ENCODE peak calls at places on chromosomes 16 and 17, in seven cellular contexts. One of them, this sample, is unnamed.

GRCh38 chr16:85275533-85276249 is 163.4 kb upstream of the CIBAR2 start:
- DNase-seq in A549: peak; percentile 86
- DNase-seq in A673: peak; percentile 74
- DNase-seq in PC-3: peak; percentile 59
- DNase-seq in OCI-LY7: peak; percentile 80
- DNase-seq in skeletal muscle cell: no peak
- DNase-seq in tibial nerve: peak; percentile 59
- DNase-seq in this sample: no peak

GRCh38 chr16:65621640-65622039 is 499.8 kb upstream of the CDH11 start:
- DNase-seq in A549: no peak
- DNase-seq in A673: no peak
- DNase-seq in PC-3: peak; percentile 4
- DNase-seq in OCI-LY7: peak; percentile 15
- DNase-seq in skeletal muscle cell: no peak
- DNase-seq in tibial nerve: no peak
- DNase-seq in this sample: no peak

GRCh38 chr17:45234641-45235040 is 13.0 kb downstream of the FMNL1 start:
- DNase-seq in A549: no peak
- DNase-seq in A673: no peak
- DNase-seq in PC-3: peak; percentile 45
- DNase-seq in OCI-LY7: peak; percentile 76
- DNase-seq in skeletal muscle cell: no peak
- DNase-seq in tibial nerve: no peak
- DNase-seq in this sample: no peak

GRCh38 chr16:70540994-70541393 is 17.4 kb downstream of the SF3B3 start:
- DNase-seq in A549: no peak
- DNase-seq in A673: no peak
- DNase-seq in PC-3: no peak
- DNase-seq in OCI-LY7: no peak
- DNase-seq in skeletal muscle cell: no peak
- DNase-seq in tibial nerve: no peak
- DNase-seq in this sample: no peak

GRCh38 chr17:72338847-72339790 is 218.3 kb downstream of the SOX9 start:
- DNase-seq in A549: peak; percentile 53
- DNase-seq in A673: peak; percentile 88
- DNase-seq in PC-3: peak; percentile 97
- DNase-seq in OCI-LY7: no peak
- DNase-seq in skeletal muscle cell: peak; percentile 70
- DNase-seq in tibial nerve: no peak
- DNase-seq in this sample: peak; percentile 83

GRCh38 chr16:57875347-57875746 is 73.1 kb upstream of the KIFC3 start:
- DNase-seq in A549: no peak
- DNase-seq in A673: no peak
- DNase-seq in PC-3: no peak
- DNase-seq in OCI-LY7: no peak
- DNase-seq in skeletal muscle cell: no peak
- DNase-seq in tibial nerve: no peak
- DNase-seq in this sample: no peak

GRCh38 chr17:67490471-67490870 is 113.4 kb downstream of the PITPNC1 start:
- DNase-seq in A549: no peak
- DNase-seq in A673: no peak
- DNase-seq in PC-3: no peak
- DNase-seq in OCI-LY7: no peak
- DNase-seq in skeletal muscle cell: no peak
- DNase-seq in tibial nerve: no peak
- DNase-seq in this sample: no peak

GRCh38 chr16:66903544-66904427 is 14.9 kb downstream of the CDH16 start:
- DNase-seq in A549: peak; percentile 2
- DNase-seq in A673: no peak
- DNase-seq in PC-3: no peak
- DNase-seq in OCI-LY7: no peak
- DNase-seq in skeletal muscle cell: no peak
- DNase-seq in tibial nerve: no peak
- DNase-seq in this sample: no peak

GRCh38 chr17:59371426-59372099 is 40.1 kb downstream of the YPEL2 start:
- DNase-seq in A549: no peak
- DNase-seq in A673: no peak
- DNase-seq in PC-3: no peak
- DNase-seq in OCI-LY7: no peak
- DNase-seq in skeletal muscle cell: peak; percentile 81
- DNase-seq in tibial nerve: peak; percentile 60
- DNase-seq in this sample: no peak

GRCh38 chr16:31268033-31268365 is 8.2 kb downstream of the ITGAM start:
- DNase-seq in A549: no peak
- DNase-seq in A673: no peak
- DNase-seq in PC-3: no peak
- DNase-seq in OCI-LY7: no peak
- DNase-seq in skeletal muscle cell: no peak
- DNase-seq in tibial nerve: no peak
- DNase-seq in this sample: no peak

GRCh38 chr17:74646231-74646630 is 22.7 kb upstream of the CD300E start:
- DNase-seq in A549: peak; percentile 74
- DNase-seq in A673: peak; percentile 46
- DNase-seq in PC-3: peak; percentile 61
- DNase-seq in OCI-LY7: peak; percentile 61
- DNase-seq in skeletal muscle cell: no peak
- DNase-seq in tibial nerve: no peak
- DNase-seq in this sample: no peak

GRCh38 chr17:75350706-75351105 is 54.8 kb downstream of the GRB2 start:
- DNase-seq in A549: no peak
- DNase-seq in A673: no peak
- DNase-seq in PC-3: no peak
- DNase-seq in OCI-LY7: no peak
- DNase-seq in skeletal muscle cell: no peak
- DNase-seq in tibial nerve: no peak
- DNase-seq in this sample: no peak

GRCh38 chr17:41308251-41308917 is 725 bp downstream of the KRTAP16-1 start:
- DNase-seq in A549: no peak
- DNase-seq in A673: no peak
- DNase-seq in PC-3: no peak
- DNase-seq in OCI-LY7: peak; percentile 55
- DNase-seq in skeletal muscle cell: no peak
- DNase-seq in tibial nerve: no peak
- DNase-seq in this sample: no peak

GRCh38 chr17:77188084-77189066 is 47.6 kb downstream of the SEC14L1 start:
- DNase-seq in A549: no peak
- DNase-seq in A673: no peak
- DNase-seq in PC-3: peak; percentile 76
- DNase-seq in OCI-LY7: peak; percentile 43
- DNase-seq in skeletal muscle cell: no peak
- DNase-seq in tibial nerve: no peak
- DNase-seq in this sample: no peak

GRCh38 chr16:64253114-64253513 is 868.7 kb downstream of the CDH11 start:
- DNase-seq in A549: no peak
- DNase-seq in A673: no peak
- DNase-seq in PC-3: no peak
- DNase-seq in OCI-LY7: no peak
- DNase-seq in skeletal muscle cell: no peak
- DNase-seq in tibial nerve: no peak
- DNase-seq in this sample: no peak

GRCh38 chr17:14793237-14793636 is 471.9 kb downstream of the PMP22 start:
- DNase-seq in A549: no peak
- DNase-seq in A673: no peak
- DNase-seq in PC-3: no peak
- DNase-seq in OCI-LY7: no peak
- DNase-seq in skeletal muscle cell: no peak
- DNase-seq in tibial nerve: no peak
- DNase-seq in this sample: peak; percentile 72

GRCh38 chr17:74776044-74776962 is at the start of gene NAT9:
- DNase-seq in A549: peak; percentile 99
- DNase-seq in A673: peak; percentile 98
- DNase-seq in PC-3: peak; percentile 99
- DNase-seq in OCI-LY7: peak; percentile 100
- DNase-seq in skeletal muscle cell: peak; percentile 79
- DNase-seq in tibial nerve: peak; percentile 98
- DNase-seq in this sample: peak; percentile 34

GRCh38 chr16:15686287-15686686 is 36.2 kb downstream of the NDE1 start:
- DNase-seq in A549: no peak
- DNase-seq in A673: no peak
- DNase-seq in PC-3: no peak
- DNase-seq in OCI-LY7: no peak
- DNase-seq in skeletal muscle cell: no peak
- DNase-seq in tibial nerve: no peak
- DNase-seq in this sample: no peak

GRCh38 chr17:43860927-43861622 is 14.1 kb downstream of the CD300LG start:
- DNase-seq in A549: no peak
- DNase-seq in A673: no peak
- DNase-seq in PC-3: no peak
- DNase-seq in OCI-LY7: no peak
- DNase-seq in skeletal muscle cell: no peak
- DNase-seq in tibial nerve: no peak
- DNase-seq in this sample: no peak

GRCh38 chr17:28471127-28471453 is 2.4 kb upstream of the SLC13A2 start:
- DNase-seq in A549: no peak
- DNase-seq in A673: no peak
- DNase-seq in PC-3: no peak
- DNase-seq in OCI-LY7: no peak
- DNase-seq in skeletal muscle cell: no peak
- DNase-seq in tibial nerve: no peak
- DNase-seq in this sample: no peak

GRCh38 chr16:21982108-21982507 is 18.8 kb downstream of the PDZD9 start:
- DNase-seq in A549: no peak
- DNase-seq in A673: no peak
- DNase-seq in PC-3: no peak
- DNase-seq in OCI-LY7: no peak
- DNase-seq in skeletal muscle cell: no peak
- DNase-seq in tibial nerve: no peak
- DNase-seq in this sample: no peak

GRCh38 chr16:21685034-21685455 is 21.3 kb downstream of the OTOA start:
- DNase-seq in A549: no peak
- DNase-seq in A673: peak; percentile 16
- DNase-seq in PC-3: no peak
- DNase-seq in OCI-LY7: no peak
- DNase-seq in skeletal muscle cell: no peak
- DNase-seq in tibial nerve: no peak
- DNase-seq in this sample: no peak

GRCh38 chr16:46739934-46740333 is 8.2 kb downstream of the MYLK3 start:
- DNase-seq in A549: no peak
- DNase-seq in A673: no peak
- DNase-seq in PC-3: no peak
- DNase-seq in OCI-LY7: no peak
- DNase-seq in skeletal muscle cell: no peak
- DNase-seq in tibial nerve: no peak
- DNase-seq in this sample: no peak

GRCh38 chr17:20925091-20925490 is 117.7 kb downstream of the USP22 start:
- DNase-seq in A549: no peak
- DNase-seq in A673: no peak
- DNase-seq in PC-3: peak; percentile 14
- DNase-seq in OCI-LY7: no peak
- DNase-seq in skeletal muscle cell: peak; percentile 15
- DNase-seq in tibial nerve: no peak
- DNase-seq in this sample: no peak

GRCh38 chr17:75084039-75084660 is 3.6 kb upstream of the SLC16A5 start:
- DNase-seq in A549: no peak
- DNase-seq in A673: no peak
- DNase-seq in PC-3: peak; percentile 37
- DNase-seq in OCI-LY7: no peak
- DNase-seq in skeletal muscle cell: no peak
- DNase-seq in tibial nerve: no peak
- DNase-seq in this sample: no peak

GRCh38 chr16:77788196-77789084 is at the start of gene VAT1L:
- DNase-seq in A549: peak; percentile 42
- DNase-seq in A673: no peak
- DNase-seq in PC-3: no peak
- DNase-seq in OCI-LY7: no peak
- DNase-seq in skeletal muscle cell: no peak
- DNase-seq in tibial nerve: no peak
- DNase-seq in this sample: no peak

GRCh38 chr17:57582881-57583756 is 162.0 kb downstream of the CCDC182 start:
- DNase-seq in A549: no peak
- DNase-seq in A673: no peak
- DNase-seq in PC-3: no peak
- DNase-seq in OCI-LY7: no peak
- DNase-seq in skeletal muscle cell: no peak
- DNase-seq in tibial nerve: no peak
- DNase-seq in this sample: no peak

GRCh38 chr17:20256144-20256543 is 211.2 kb downstream of the LGALS9B start:
- DNase-seq in A549: no peak
- DNase-seq in A673: no peak
- DNase-seq in PC-3: no peak
- DNase-seq in OCI-LY7: no peak
- DNase-seq in skeletal muscle cell: no peak
- DNase-seq in tibial nerve: no peak
- DNase-seq in this sample: no peak

GRCh38 chr16:78673157-78673556 is 573.7 kb downstream of the WWOX start:
- DNase-seq in A549: no peak
- DNase-seq in A673: no peak
- DNase-seq in PC-3: no peak
- DNase-seq in OCI-LY7: no peak
- DNase-seq in skeletal muscle cell: no peak
- DNase-seq in tibial nerve: no peak
- DNase-seq in this sample: no peak

GRCh38 chr17:62819511-62820221 is 11.6 kb upstream of the MARCHF10 start:
- DNase-seq in A549: peak; percentile 97
- DNase-seq in A673: peak; percentile 5
- DNase-seq in PC-3: peak; percentile 98
- DNase-seq in OCI-LY7: no peak
- DNase-seq in skeletal muscle cell: peak; percentile 98
- DNase-seq in tibial nerve: peak; percentile 21
- DNase-seq in this sample: peak; percentile 95
- H3K4me3 ChIP-seq in A549: no peak overlapping the region
- H3K4me3 ChIP-seq in A673: no peak overlapping the region
- H3K4me3 ChIP-seq in PC-3: peak overlapping the region; percentile 47
- H3K4me3 ChIP-seq in OCI-LY7: no peak overlapping the region
- H3K4me3 ChIP-seq in skeletal muscle cell: peak overlapping the region; percentile 22
- H3K4me3 ChIP-seq in tibial nerve: no peak overlapping the region
- H3K4me3 ChIP-seq in this sample: peak overlapping the region; percentile 39

GRCh38 chr17:79835953-79836951 is 3.0 kb downstream of the CBX4 start:
- DNase-seq in A549: no peak
- DNase-seq in A673: peak; percentile 78
- DNase-seq in PC-3: peak; percentile 35
- DNase-seq in OCI-LY7: peak; percentile 69
- DNase-seq in skeletal muscle cell: no peak
- DNase-seq in tibial nerve: no peak
- DNase-seq in this sample: no peak
- H3K4me3 ChIP-seq in A549: peak overlapping the region; percentile 82
- H3K4me3 ChIP-seq in A673: peak overlapping the region; percentile 59
- H3K4me3 ChIP-seq in PC-3: peak overlapping the region; percentile 99
- H3K4me3 ChIP-seq in OCI-LY7: peak overlapping the region; percentile 84
- H3K4me3 ChIP-seq in skeletal muscle cell: peak overlapping the region; percentile 79
- H3K4me3 ChIP-seq in tibial nerve: no peak overlapping the region
- H3K4me3 ChIP-seq in this sample: peak overlapping the region; percentile 74

GRCh38 chr16:2236362-2237075 is at the start of gene DNASE1L2:
- DNase-seq in A549: no peak
- DNase-seq in A673: no peak
- DNase-seq in PC-3: peak; percentile 14
- DNase-seq in OCI-LY7: no peak
- DNase-seq in skeletal muscle cell: no peak
- DNase-seq in tibial nerve: no peak
- DNase-seq in this sample: no peak
- H3K4me3 ChIP-seq in A549: no peak within 1 kb of the TSS
- H3K4me3 ChIP-seq in A673: no peak within 1 kb of the TSS
- H3K4me3 ChIP-seq in PC-3: no peak within 1 kb of the TSS
- H3K4me3 ChIP-seq in OCI-LY7: no peak within 1 kb of the TSS
- H3K4me3 ChIP-seq in skeletal muscle cell: peak within 1 kb of the TSS; percentile 41
- H3K4me3 ChIP-seq in tibial nerve: peak within 1 kb of the TSS; percentile 0
- H3K4me3 ChIP-seq in this sample: peak within 1 kb of the TSS; percentile 12

DNA sequence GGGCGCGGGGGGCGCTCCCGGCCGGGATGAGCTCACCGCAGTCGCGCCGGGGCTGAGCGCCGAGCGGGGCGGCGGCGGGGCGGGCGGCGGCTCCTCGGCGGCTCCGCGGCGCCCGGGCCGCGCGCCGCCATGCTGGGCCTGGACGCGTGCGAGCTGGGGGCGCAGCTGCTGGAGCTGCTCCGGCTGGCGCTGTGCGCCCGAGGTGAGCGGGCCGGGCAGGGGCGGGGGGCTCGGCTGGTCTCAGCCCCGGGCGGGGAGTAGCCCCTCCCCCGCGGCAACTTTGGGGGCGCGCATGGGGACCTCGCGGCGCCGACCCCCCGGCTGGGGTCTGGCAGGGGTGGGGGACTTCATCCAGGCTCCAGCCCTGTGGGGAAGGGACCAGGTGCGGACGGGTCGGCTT is at the start of gene ARHGDIG:
- DNase-seq in A549: no peak
- DNase-seq in A673: no peak
- DNase-seq in PC-3: no peak
- DNase-seq in OCI-LY7: no peak
- DNase-seq in skeletal muscle cell: no peak
- DNase-seq in tibial nerve: no peak
- DNase-seq in this sample: no peak
- H3K4me3 ChIP-seq in A549: peak within 1 kb of the TSS; percentile 57
- H3K4me3 ChIP-seq in A673: peak within 1 kb of the TSS; percentile 52
- H3K4me3 ChIP-seq in PC-3: no peak within 1 kb of the TSS
- H3K4me3 ChIP-seq in OCI-LY7: no peak within 1 kb of the TSS
- H3K4me3 ChIP-seq in skeletal muscle cell: peak within 1 kb of the TSS; percentile 38
- H3K4me3 ChIP-seq in tibial nerve: no peak within 1 kb of the TSS
- H3K4me3 ChIP-seq in this sample: peak within 1 kb of the TSS; percentile 8

This sample was measured in AG04449.